ENCODE peak calls at places on chromosomes 2 and 18, in six cellular contexts. S, R, J, M, G and X are unnamed samples.
A peak's percentile ranks its signal among the peaks of the same experiment; 100 is the strongest.

GRCh38 chr2:30677231-30677630 is 130.0 kb downstream of the CAPN13 start:
- DNase-seq in R (no peak), M (no peak), J (no peak), S (no peak), G (no peak), X (no peak)

GRCh38 chr2:211033765-211034164 is 477.4 kb downstream of the CPS1 start:
- DNase-seq in S (no peak), M (no peak), G (no peak), R (no peak), J (peak; percentile 0), X (no peak)

GRCh38 chr18:4987452-4988405 is 209.3 kb downstream of the AKAIN1 start:
- DNase-seq in G (no peak), M (no peak), S (no peak), R (no peak), J (no peak), X (no peak)

GRCh38 chr2:237627463-237628321 is at the start of gene LRRFIP1:
- DNase-seq in M (peak; percentile 57), S (no peak), G (peak; percentile 35), J (no peak), R (peak; percentile 54), X (no peak)

GRCh38 chr2:109148347-109148746 is 19.3 kb downstream of the SH3RF3 start:
- DNase-seq in R (no peak), J (no peak), M (no peak), G (no peak), S (no peak), X (no peak)

GRCh38 chr2:63099032-63099431 is 48.4 kb downstream of the OTX1 start:
- DNase-seq in J (no peak), S (no peak), G (no peak), R (no peak), M (no peak), X (no peak)

GRCh38 chr2:175187378-175187777 is 5.9 kb upstream of the ATP5MC3 start:
- DNase-seq in G (no peak), J (peak; percentile 7), M (no peak), S (no peak), R (no peak), X (no peak)

GRCh38 chr2:8872821-8873432 is 35.5 kb upstream of the KIDINS220 start:
- DNase-seq in S (peak; percentile 36), J (peak; percentile 61), M (no peak), G (peak; percentile 21), R (no peak), X (no peak)

GRCh38 chr2:232478571-232479340 is 8.9 kb downstream of the ECEL1 start:
- DNase-seq in G (no peak), J (no peak), S (no peak), R (no peak), M (no peak), X (no peak)

GRCh38 chr2:10124538-10125045 is 2.1 kb downstream of the RRM2 start:
- DNase-seq in S (peak; percentile 17), G (no peak), J (no peak), M (no peak), R (peak; percentile 50), X (no peak)

GRCh38 chr2:232367016-232367415 is 11.5 kb upstream of the ALPP start:
- DNase-seq in R (no peak), S (no peak), M (no peak), G (no peak), J (no peak), X (no peak)

GRCh38 chr18:28164772-28165483 is 12.0 kb downstream of the CDH2 start:
- DNase-seq in G (no peak), R (no peak), M (no peak), J (no peak), S (no peak), X (no peak)

GRCh38 chr2:101087638-101088037 is 63.5 kb downstream of the TBC1D8 start:
- DNase-seq in R (no peak), G (no peak), M (no peak), S (no peak), J (no peak), X (no peak)

GRCh38 chr2:15919716-15920444 is 20.5 kb upstream of the MYCN start:
- DNase-seq in J (no peak), M (no peak), R (no peak), S (no peak), G (no peak), X (no peak)

GRCh38 chr2:237039301-237039906 is 46.3 kb upstream of the COPS8 start:
- DNase-seq in J (no peak), G (no peak), S (no peak), R (no peak), M (no peak), X (no peak)

GRCh38 chr18:48649231-48649630 is 110.4 kb downstream of the CTIF start:
- DNase-seq in G (no peak), S (no peak), J (no peak), M (no peak), R (no peak), X (no peak)

DNA sequence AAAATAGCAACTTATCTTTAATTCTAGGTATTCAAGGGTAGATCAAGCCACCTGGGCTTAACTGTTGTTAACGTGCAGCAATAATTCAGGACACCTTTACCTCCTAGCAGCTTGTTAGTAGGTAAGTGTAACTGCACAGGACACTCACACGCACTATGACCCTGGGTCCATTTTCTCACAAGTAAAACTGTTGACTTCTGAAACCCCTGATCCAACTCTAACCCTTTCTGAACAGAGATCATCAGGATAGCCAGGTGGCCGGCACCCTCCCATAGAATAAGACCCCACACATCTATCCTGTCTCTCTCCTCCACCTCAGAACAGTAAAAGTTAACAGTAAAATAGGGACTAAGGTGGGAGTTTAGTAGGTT is 610 bp downstream of the SPC25 start:
- DNase-seq in J (no peak), M (no peak), S (no peak), G (no peak), R (no peak), X (no peak)
- TF ChIP-seq POLR2A in J (no peak), M (no peak), S (no peak), G (no peak), R (no peak), X (no peak)

GRCh38 chr2:171712051-171712450 is 24.8 kb downstream of the DYNC1I2 start:
- DNase-seq in M (no peak), G (no peak), S (no peak), J (no peak), R (no peak), X (no peak)
- TF ChIP-seq POLR2A in M (no peak), G (no peak), S (no peak), J (no peak), R (no peak), X (no peak)

DNA sequence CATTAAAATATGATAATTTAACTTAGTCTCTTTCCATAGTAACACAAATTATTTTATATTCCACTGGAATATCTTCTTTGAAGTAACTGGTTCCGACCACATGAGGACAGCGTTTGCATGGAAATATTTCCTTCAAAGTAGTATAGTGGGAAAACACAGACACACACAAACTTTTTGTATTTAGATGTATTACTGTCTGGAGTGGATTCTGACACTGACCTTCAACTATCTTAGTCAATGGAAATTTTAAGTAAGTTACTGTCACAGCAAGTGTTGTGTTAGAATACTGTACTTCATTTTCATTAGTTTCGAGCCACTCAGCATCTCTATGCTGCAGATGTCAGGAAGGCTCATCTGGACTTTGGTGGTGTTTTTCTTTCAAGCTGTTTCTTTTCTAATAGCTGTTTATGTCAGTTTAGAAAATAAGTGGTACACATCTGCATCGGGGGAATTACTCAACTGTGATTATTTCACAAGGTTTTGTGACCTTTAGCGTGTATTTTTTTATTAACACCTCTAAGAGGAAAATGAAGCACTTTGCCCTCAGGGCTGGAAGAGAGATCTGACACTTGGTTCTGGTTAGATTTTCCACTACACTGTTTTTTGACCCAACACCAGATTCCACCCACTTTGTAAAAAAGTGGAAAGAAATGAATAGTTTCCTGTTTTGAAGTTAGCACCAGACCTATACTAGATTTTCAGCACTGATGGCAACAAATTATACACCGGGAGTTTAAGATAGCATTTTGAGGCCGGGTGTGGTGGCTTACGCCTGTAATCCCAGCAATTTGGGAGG is 18.9 kb upstream of the THOC1 start:
- DNase-seq in G (no peak), S (no peak), R (no peak), M (no peak), J (no peak), X (no peak)
- TF ChIP-seq POLR2A in G (no peak), S (no peak), R (no peak), M (no peak), J (no peak), X (no peak)

DNA sequence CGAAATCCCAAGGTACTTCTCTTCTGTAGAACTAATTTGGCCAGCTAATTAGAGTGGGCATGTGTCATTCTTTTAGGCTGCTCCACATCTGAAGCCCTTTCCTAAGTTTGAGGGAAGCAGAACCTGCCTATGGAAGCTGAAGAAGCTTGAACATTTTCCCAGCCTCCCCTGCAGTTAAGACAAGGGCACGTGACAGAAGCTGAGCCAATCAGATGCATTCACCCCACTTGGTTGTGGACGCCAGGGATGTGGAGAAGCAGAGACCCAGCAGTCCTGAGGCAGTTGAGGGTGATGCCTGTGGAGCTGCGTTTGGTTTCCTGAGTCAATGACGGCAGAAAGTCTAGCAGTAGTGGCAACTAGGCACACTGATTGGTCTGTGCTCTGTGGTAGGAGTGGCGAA is 26.1 kb upstream of the CERS6 start:
- DNase-seq in M (no peak), J (no peak), S (no peak), R (no peak), G (no peak), X (no peak)
- TF ChIP-seq POLR2A in M (no peak), J (no peak), S (no peak), R (no peak), G (no peak), X (no peak)

DNA sequence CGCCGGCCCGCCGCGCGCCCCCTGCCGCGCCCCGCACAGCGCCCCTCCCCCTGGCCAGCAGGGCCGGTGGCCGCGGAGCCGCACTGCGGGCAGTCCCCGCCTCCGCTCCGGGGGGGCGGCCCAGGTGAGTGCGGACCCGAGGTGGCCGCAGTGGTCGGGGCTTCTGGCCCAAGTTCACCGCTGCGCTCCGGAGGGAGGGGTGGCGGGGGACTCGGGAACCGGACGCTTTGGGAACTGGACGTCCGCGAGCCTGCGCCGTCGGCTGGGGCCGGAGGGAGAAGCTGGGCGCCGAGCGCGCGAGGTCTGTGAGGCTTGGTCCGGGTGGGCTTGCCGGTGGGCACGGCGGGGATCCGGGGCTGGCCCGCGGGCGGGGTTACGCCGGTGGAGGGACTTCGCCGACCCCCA is 587 bp upstream of the LDLRAD4 start:
- DNase-seq in J (no peak), S (peak; percentile 27), R (peak; percentile 27), M (peak; percentile 51), G (no peak), X (no peak)
- TF ChIP-seq POLR2A in J (no peak), S (no peak), R (no peak), M (no peak), G (no peak), X (no peak)

GRCh38 chr2:152466925-152467676 is 132.1 kb downstream of the FMNL2 start:
- DNase-seq in R (no peak), M (no peak), S (no peak), J (no peak), G (peak; percentile 30), X (no peak)
- TF ChIP-seq POLR2A in R (no peak), M (no peak), S (no peak), J (no peak), G (no peak), X (no peak)

GRCh38 chr18:3012920-3013810 is at the start of gene LPIN2:
- DNase-seq in J (peak; percentile 80), M (peak; percentile 100), S (peak; percentile 98), R (peak; percentile 100), G (peak; percentile 92), X (peak; percentile 81)
- TF ChIP-seq POLR2A in J (no peak), M (peak; percentile 60), S (no peak), R (peak; percentile 68), G (no peak), X (peak; percentile 48)